ENCODE peak calls at places on chromosome 14, in ten cellular contexts. J is adrenal gland, A is right atrium auricular region, K is BJ, Y is heart left ventricle, X is suprapubic skin, T is fibroblast of lung, R is fibroblast of mammary gland, F is neural crest cell, I is B cell. Q is an unnamed sample.
A peak's percentile ranks its signal among the peaks of the same experiment; 100 is the strongest.

GRCh38 chr14:74967618-74968017 is 12.2 kb upstream of the PGF start:
- DNase-seq in J (no peak), A (no peak), K (no peak), Y (no peak), X (no peak), T (no peak), R (no peak), F (no peak), I (no peak), Q (no peak)

GRCh38 chr14:24144451-24144850 is 2.0 kb downstream of the PSME2 start:
- DNase-seq in J (no peak), A (no peak), K (no peak), Y (no peak), X (no peak), T (no peak), R (no peak), F (no peak), I (no peak), Q (no peak)

GRCh38 chr14:21852061-21852664 is 178.5 kb upstream of the OR4E1 start:
- DNase-seq in J (peak; percentile 45), A (no peak), K (no peak), Y (peak; percentile 41), X (no peak), T (peak; percentile 21), R (peak; percentile 37), F (peak; percentile 71), I (peak; percentile 52), Q (peak; percentile 89)

GRCh38 chr14:26216797-26217196 is 381.0 kb downstream of the NOVA1 start:
- DNase-seq in J (no peak), A (no peak), K (no peak), Y (no peak), X (no peak), T (no peak), R (no peak), F (no peak), I (no peak), Q (no peak)

GRCh38 chr14:29927596-29928341 is at the start of gene PRKD1:
- DNase-seq in J (peak; percentile 72), A (peak; percentile 62), K (no peak), Y (peak; percentile 82), X (peak; percentile 68), T (peak; percentile 75), R (peak; percentile 63), F (peak; percentile 53), I (no peak), Q (no peak)

GRCh38 chr14:50948205-50948604 is 3.9 kb upstream of the PYGL start:
- DNase-seq in J (no peak), A (no peak), K (no peak), Y (no peak), X (no peak), T (no peak), R (no peak), F (no peak), I (no peak), Q (no peak)

GRCh38 chr14:44995196-44995595 is 33.2 kb downstream of the TOGARAM1 start:
- DNase-seq in J (no peak), A (no peak), K (no peak), Y (no peak), X (no peak), T (no peak), R (no peak), F (no peak), I (no peak), Q (no peak)

GRCh38 chr14:58861546-58861945 is 223.8 kb downstream of the DACT1 start:
- DNase-seq in J (no peak), A (no peak), K (no peak), Y (no peak), X (no peak), T (peak; percentile 8), R (no peak), F (no peak), I (no peak), Q (no peak)

GRCh38 chr14:50964683-50965390 is 20.6 kb upstream of the PYGL start:
- DNase-seq in J (peak; percentile 82), A (peak; percentile 74), K (no peak), Y (no peak), X (no peak), T (peak; percentile 100), R (peak; percentile 95), F (no peak), I (no peak), Q (no peak)

GRCh38 chr14:65926935-65927700 is 514.6 kb downstream of the FUT8 start:
- DNase-seq in J (no peak), A (no peak), K (no peak), Y (no peak), X (no peak), T (no peak), R (no peak), F (no peak), I (no peak), Q (no peak)

GRCh38 chr14:55094630-55095157 is 34.4 kb upstream of the LGALS3 start:
- DNase-seq in J (no peak), A (no peak), K (no peak), Y (no peak), X (peak; percentile 7), T (no peak), R (peak; percentile 83), F (no peak), I (no peak), Q (no peak)

GRCh38 chr14:51022769-51023168 is 72.1 kb downstream of the TRIM9 start:
- DNase-seq in J (no peak), A (no peak), K (no peak), Y (no peak), X (no peak), T (no peak), R (no peak), F (no peak), I (no peak), Q (no peak)

DNA sequence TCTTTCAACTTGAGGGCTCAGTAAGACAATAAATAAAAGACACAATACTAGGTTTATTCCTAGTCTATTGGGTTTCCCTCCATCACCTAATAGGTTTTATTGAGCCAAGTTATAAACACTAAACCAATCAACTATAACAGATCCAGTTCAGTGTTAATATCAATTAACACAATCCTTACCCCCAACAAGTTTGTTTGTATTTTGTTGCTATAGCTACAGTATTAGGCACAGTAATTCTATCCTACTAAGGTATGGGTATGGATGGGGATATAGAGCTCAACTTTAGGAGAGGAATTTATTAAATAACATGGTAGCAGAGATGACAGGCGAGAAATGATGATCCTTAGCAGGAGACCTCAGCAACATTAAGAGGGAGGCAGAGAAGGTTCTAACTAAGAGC is 13.3 kb downstream of the PPP4R3A start:
- DNase-seq in J (no peak), A (no peak), K (no peak), Y (no peak), X (no peak), T (no peak), R (no peak), F (no peak), I (no peak), Q (no peak)
- TF ChIP-seq CTCF in J (no peak), A (no peak), K (no peak), Y (no peak), X (no peak), T (no peak), R (no peak), F (no peak), I (no peak), Q (no peak)

DNA sequence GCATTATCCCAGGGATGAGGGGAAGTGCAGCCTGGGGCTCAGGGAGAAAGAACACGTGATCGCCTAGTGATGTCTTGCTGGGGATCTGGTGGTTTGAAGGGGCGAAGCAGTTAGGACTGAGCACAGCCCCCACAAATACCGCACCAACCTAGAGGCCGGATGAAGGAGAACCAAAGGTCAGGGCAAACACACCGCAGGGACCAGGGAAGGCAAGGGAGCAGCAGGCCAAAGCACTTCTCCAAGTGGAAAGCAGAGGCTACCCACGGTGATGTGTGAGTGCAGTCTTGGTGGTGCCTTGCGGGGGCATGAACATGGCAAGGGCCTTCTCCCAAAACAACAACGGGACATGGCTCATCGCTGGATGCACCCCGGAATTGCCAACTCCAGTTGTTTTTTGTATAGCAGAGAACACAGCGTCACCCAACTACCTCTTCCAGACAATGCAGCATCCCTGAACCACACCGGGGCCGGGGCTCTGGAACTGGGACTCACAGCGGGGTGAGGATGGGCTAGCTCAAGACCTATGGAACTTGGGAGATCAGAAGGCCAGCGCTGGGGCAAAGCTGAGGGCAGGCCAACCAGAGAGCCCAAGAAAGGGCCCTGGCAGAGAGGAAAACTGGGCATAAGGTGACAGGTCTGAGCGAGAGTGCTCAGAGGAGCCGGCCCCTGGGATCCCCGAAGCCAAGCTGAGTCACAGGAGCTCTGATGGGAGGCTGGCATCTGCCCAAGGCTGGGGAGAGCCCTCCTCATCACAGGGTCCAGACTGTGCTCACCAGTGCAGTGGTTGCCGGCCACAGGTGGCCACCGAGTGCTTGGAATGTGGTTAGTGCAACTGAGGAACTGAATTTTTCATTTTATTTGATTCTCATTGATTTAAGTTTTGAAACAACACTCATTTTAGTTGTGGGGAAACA is 11.1 kb downstream of the GALNT16 start:
- DNase-seq in J (peak; percentile 33), A (no peak), K (no peak), Y (peak; percentile 74), X (no peak), T (no peak), R (peak; percentile 53), F (no peak), I (no peak), Q (no peak)
- TF ChIP-seq CTCF in J (no peak), A (no peak), K (no peak), Y (no peak), X (no peak), T (no peak), R (no peak), F (no peak), I (no peak), Q (no peak)

DNA sequence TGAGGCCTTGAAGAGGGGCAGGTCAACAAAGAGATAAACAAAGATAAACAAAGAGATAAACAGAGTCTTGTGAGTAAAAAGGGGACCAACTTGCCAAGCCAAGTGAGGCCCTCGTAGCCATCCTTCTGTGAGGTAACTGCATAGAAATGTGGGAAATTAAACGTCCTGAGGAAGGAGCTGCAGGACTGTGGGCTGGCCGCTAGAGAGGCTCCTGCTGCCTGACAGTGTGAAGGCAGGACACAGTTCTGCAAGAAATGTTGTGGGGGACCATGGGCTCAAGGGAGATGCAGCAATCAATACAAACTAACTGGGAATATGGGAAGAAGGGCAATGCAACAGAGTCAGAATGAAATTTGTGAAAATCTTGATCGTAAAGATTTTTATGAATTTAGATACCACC is 91.9 kb downstream of the SLC8A3 start:
- DNase-seq in J (no peak), A (no peak), K (no peak), Y (no peak), X (no peak), T (peak; percentile 3), R (peak; percentile 6), F (peak; percentile 35), I (no peak), Q (no peak)
- TF ChIP-seq CTCF in J (peak; percentile 24), A (no peak), K (peak; percentile 44), Y (no peak), X (no peak), T (peak; percentile 31), R (peak; percentile 35), F (peak; percentile 60), I (no peak), Q (no peak)

GRCh38 chr14:61537567-61538463 is 157.5 kb upstream of the HIF1A start:
- DNase-seq in J (peak; percentile 37), A (no peak), K (no peak), Y (no peak), X (no peak), T (peak; percentile 73), R (peak; percentile 86), F (no peak), I (no peak), Q (peak; percentile 54)
- TF ChIP-seq CTCF in J (no peak), A (no peak), K (no peak), Y (no peak), X (no peak), T (no peak), R (no peak), F (no peak), I (no peak), Q (no peak)